ENCODE peak calls at places on chromosome 17, in eight cellular contexts. P, B, Z, M, V, L, T and J are unnamed samples.
A peak's percentile ranks its signal among the peaks of the same experiment; 100 is the strongest.

GRCh38 chr17:41691031-41691777 is 2.5 kb downstream of the EIF1 start:
- DNase-seq in M (no peak), P (no peak), B (no peak), Z (no peak), L (no peak), V (no peak), T (no peak), J (no peak)

GRCh38 chr17:67605259-67605912 is 112.3 kb upstream of the NOL11 start:
- DNase-seq in B (peak; percentile 5), M (no peak), L (no peak), V (peak; percentile 67), P (peak; percentile 68), T (no peak), Z (no peak), J (no peak)

GRCh38 chr17:41121742-41122141 is 2.2 kb downstream of the KRTAP4-12 start:
- DNase-seq in M (no peak), Z (no peak), L (no peak), T (no peak), V (no peak), B (no peak), P (no peak), J (no peak)

GRCh38 chr17:41863074-41863843 is 2.0 kb downstream of the KLHL11 start:
- DNase-seq in T (no peak), B (no peak), V (no peak), M (no peak), Z (no peak), L (no peak), P (no peak), J (no peak)

GRCh38 chr17:79926002-79926307 is 86.7 kb upstream of the CBX4 start:
- DNase-seq in T (no peak), P (no peak), Z (no peak), L (no peak), M (no peak), V (no peak), B (no peak), J (no peak)

GRCh38 chr17:82943751-82944150 is 103.9 kb upstream of the ZNF750 start:
- DNase-seq in M (no peak), Z (no peak), V (peak; percentile 5), T (no peak), L (peak; percentile 37), P (no peak), B (no peak), J (no peak)

GRCh38 chr17:27384261-27384701 is 72.0 kb upstream of the KSR1 start:
- DNase-seq in T (peak; percentile 44), P (peak; percentile 85), V (peak; percentile 68), M (no peak), Z (peak; percentile 82), B (peak; percentile 56), L (no peak), J (peak; percentile 69)

GRCh38 chr17:56478836-56479447 is 114.6 kb upstream of the NOG start:
- DNase-seq in Z (no peak), M (peak; percentile 39), B (no peak), L (no peak), P (no peak), T (peak; percentile 25), V (no peak), J (no peak)

GRCh38 chr17:45019177-45019711 is 32.2 kb downstream of the DCAKD start:
- DNase-seq in Z (no peak), L (peak; percentile 76), T (peak; percentile 71), P (no peak), B (no peak), V (peak; percentile 60), M (peak; percentile 84), J (no peak)
- H3K4me3 ChIP-seq in Z (peak overlapping the region; percentile 74), L (peak overlapping the region; percentile 58), T (peak overlapping the region; percentile 47), P (peak overlapping the region; percentile 29), B (peak overlapping the region; percentile 55), V (peak overlapping the region; percentile 70), M (peak overlapping the region; percentile 47), J (peak overlapping the region; percentile 48)

GRCh38 chr17:1179635-1180433 is at the start of gene ABR:
- DNase-seq in V (peak; percentile 55), P (peak; percentile 77), T (peak; percentile 54), B (no peak), Z (no peak), L (peak; percentile 83), M (peak; percentile 79), J (no peak)

GRCh38 chr17:1180958-1181768 is 1.4 kb upstream of the ABR start:
- DNase-seq in M (peak; percentile 44), V (no peak), P (no peak), Z (no peak), T (no peak), L (no peak), B (no peak), J (no peak)

GRCh38 chr17:1180434-1180742 is 607 bp upstream of the ABR start:
- DNase-seq in V (no peak), B (no peak), P (no peak), Z (no peak), M (no peak), T (no peak), L (no peak), J (no peak)

GRCh38 chr17:1177099-1177996 is 2.4 kb downstream of the ABR start:
- DNase-seq in P (no peak), V (peak; percentile 43), M (peak; percentile 52), T (no peak), Z (no peak), B (no peak), L (no peak), J (no peak)

DNA sequence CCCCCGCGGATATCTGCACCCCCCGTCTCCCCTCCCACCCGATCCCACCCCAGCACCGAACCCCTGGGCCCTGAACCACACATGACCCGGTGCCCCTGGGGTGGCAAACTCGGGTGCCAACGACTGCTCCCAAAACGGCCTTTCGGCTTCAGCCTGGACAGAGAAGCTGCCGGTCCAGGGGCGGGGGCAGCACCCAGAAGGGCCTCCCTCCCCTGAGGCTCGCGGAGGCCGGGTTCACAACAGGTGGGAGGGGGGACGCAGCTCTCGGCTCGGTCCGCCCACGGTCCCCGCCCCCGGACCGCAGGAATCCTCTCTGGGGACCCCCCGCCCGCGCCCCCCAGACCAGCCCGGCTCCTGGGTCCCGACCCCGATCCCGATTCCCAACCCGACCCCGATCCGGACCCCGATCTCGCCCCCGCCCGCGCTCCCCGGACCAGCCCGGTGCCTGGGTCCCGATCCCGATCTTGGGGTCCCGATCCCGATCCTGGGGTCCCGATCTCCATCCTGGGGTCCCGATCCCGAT is 608 bp downstream of the ABR start:
- DNase-seq in V (no peak), L (no peak), P (no peak), M (no peak), Z (no peak), B (no peak), T (no peak), J (no peak)
- H3K27ac ChIP-seq in V (peak overlapping the region; percentile 88), L (no peak overlapping the region), P (no peak overlapping the region), M (no peak overlapping the region), Z (peak overlapping the region; percentile 81), B (peak overlapping the region; percentile 68), T (peak overlapping the region; percentile 80), J (no peak overlapping the region)

GRCh38 chr17:18038861-18039534 is at the start of the genes ATPAF2 and GID4:
- DNase-seq in P (peak; percentile 100), V (peak; percentile 100), T (peak; percentile 98), L (peak; percentile 100), Z (peak; percentile 99), B (peak; percentile 99), M (peak; percentile 100), J (peak; percentile 99)
- H3K4me3 ChIP-seq in P (peak within 1 kb of the TSS; percentile 83), V (peak within 1 kb of the TSS; percentile 88), T (peak within 1 kb of the TSS; percentile 68), L (peak within 1 kb of the TSS; percentile 94), Z (peak within 1 kb of the TSS; percentile 91), B (peak within 1 kb of the TSS; percentile 89), M (peak within 1 kb of the TSS; percentile 77), J (peak within 1 kb of the TSS; percentile 65)

DNA sequence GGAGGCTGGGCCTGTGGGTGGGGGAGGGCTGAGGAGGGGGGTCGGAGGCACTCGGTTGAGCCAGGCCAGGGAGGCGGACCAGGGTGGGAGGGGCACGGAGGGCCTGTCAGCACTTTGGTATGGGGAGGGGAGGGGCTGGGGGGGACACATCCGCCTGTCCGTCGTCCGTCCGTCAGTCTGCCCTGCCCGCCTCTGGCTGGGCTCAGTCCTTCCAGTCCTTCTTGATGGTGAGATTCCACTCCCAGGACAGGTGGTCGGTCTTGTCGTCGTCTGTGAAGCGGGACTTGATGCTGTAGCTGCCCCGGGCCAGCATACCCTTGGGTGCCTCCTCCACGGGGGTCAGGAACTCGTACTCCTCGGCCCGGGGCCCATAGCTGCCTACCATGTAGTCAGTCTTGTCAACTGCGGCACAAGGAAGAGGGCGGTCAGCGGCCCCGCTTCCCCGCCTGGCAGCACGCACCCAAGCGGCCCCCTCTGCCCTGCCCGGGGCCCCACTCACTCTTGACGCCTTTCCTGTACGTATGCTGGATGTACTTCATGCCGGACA is 2.4 kb downstream of the ARHGDIA start:
- DNase-seq in V (no peak), Z (no peak), B (no peak), L (peak; percentile 74), P (peak; percentile 68), T (peak; percentile 58), M (peak; percentile 25), J (peak; percentile 96)
- H3K27ac ChIP-seq in V (peak overlapping the region; percentile 99), Z (peak overlapping the region; percentile 97), B (peak overlapping the region; percentile 99), L (peak overlapping the region; percentile 89), P (no peak overlapping the region), T (peak overlapping the region; percentile 100), M (peak overlapping the region; percentile 96), J (peak overlapping the region; percentile 68)

GRCh38 chr17:65558683-65559311 is 2.7 kb downstream of the AXIN2 start:
- DNase-seq in M (peak; percentile 36), P (no peak), L (peak; percentile 70), T (no peak), V (no peak), B (no peak), Z (no peak), J (no peak)
- H3K4me3 ChIP-seq in M (peak overlapping the region; percentile 100), P (peak overlapping the region; percentile 42), L (no peak overlapping the region), T (peak overlapping the region; percentile 82), V (no peak overlapping the region), B (no peak overlapping the region), Z (no peak overlapping the region), J (no peak overlapping the region)

GRCh38 chr17:72588961-72589360 is 468.1 kb downstream of the SOX9 start:
- DNase-seq in V (no peak), P (no peak), L (peak; percentile 88), M (no peak), T (peak; percentile 82), Z (peak; percentile 29), B (no peak), J (no peak)
- H3K27ac ChIP-seq in V (no peak overlapping the region), P (no peak overlapping the region), L (peak overlapping the region; percentile 81), M (no peak overlapping the region), T (peak overlapping the region; percentile 80), Z (no peak overlapping the region), B (no peak overlapping the region), J (no peak overlapping the region)

GRCh38 chr17:77372444-77373297 is 231.9 kb downstream of the SEC14L1 start:
- DNase-seq in V (peak; percentile 91), L (peak; percentile 90), P (peak; percentile 92), Z (peak; percentile 71), T (no peak), M (peak; percentile 96), B (peak; percentile 56), J (peak; percentile 86)
- H3K4me3 ChIP-seq in V (peak overlapping the region; percentile 98), L (peak overlapping the region; percentile 87), P (peak overlapping the region; percentile 62), Z (peak overlapping the region; percentile 92), T (no peak overlapping the region), M (peak overlapping the region; percentile 77), B (peak overlapping the region; percentile 72), J (peak overlapping the region; percentile 54)